ENCODE peak calls at places on chromosomes 13 and 19, in seven cellular contexts. Z is gastrocnemius medialis, B is endodermal cell, L is body of pancreas, E is GM23248, R is left ventricle myocardium inferior, G is SK-N-SH. N is an unnamed sample.

GRCh38 chr13:30685320-30685859 is 50.0 kb upstream of the ALOX5AP start:
- DNase-seq in Z (no peak), B (no peak), L (no peak), E (peak), R (no peak), G (no peak), N (no peak)

GRCh38 chr19:5085566-5085965 is 116.7 kb downstream of the KDM4B start:
- DNase-seq in Z (no peak), B (no peak), L (no peak), E (no peak), R (no peak), G (no peak), N (no peak)

GRCh38 chr19:40090256-40091204 is at the start of gene ZNF780A:
- DNase-seq in Z (peak), B (peak), L (peak), E (peak), R (peak), G (peak), N (peak)

GRCh38 chr13:105307776-105308175 is 1227.7 kb downstream of the EFNB2 start:
- DNase-seq in Z (no peak), B (no peak), L (no peak), E (no peak), R (no peak), G (no peak), N (no peak)

GRCh38 chr19:5358173-5358800 is 17.7 kb upstream of the PTPRS start:
- DNase-seq in Z (no peak), B (peak), L (no peak), E (peak), R (no peak), G (peak), N (no peak)

GRCh38 chr13:21884299-21884878 is 213.5 kb downstream of the FGF9 start:
- DNase-seq in Z (no peak), B (no peak), L (no peak), E (no peak), R (no peak), G (no peak), N (no peak)

GRCh38 chr13:39959497-39959896 is 304.0 kb downstream of the COG6 start:
- DNase-seq in Z (no peak), B (no peak), L (no peak), E (no peak), R (no peak), G (no peak), N (no peak)

GRCh38 chr19:35037716-35038622 is 3.6 kb upstream of the HPN start:
- DNase-seq in Z (peak), B (no peak), L (peak), E (no peak), R (no peak), G (peak), N (no peak)

GRCh38 chr13:60627071-60627686 is 230.2 kb downstream of the TDRD3 start:
- DNase-seq in Z (no peak), B (peak), L (peak), E (peak), R (no peak), G (peak), N (no peak)

GRCh38 chr13:100022798-100023197 is 41.2 kb downstream of the ZIC2 start:
- DNase-seq in Z (no peak), B (no peak), L (no peak), E (no peak), R (no peak), G (no peak), N (no peak)

GRCh38 chr13:22050951-22051563 is 380.2 kb downstream of the FGF9 start:
- DNase-seq in Z (no peak), B (no peak), L (no peak), E (no peak), R (no peak), G (no peak), N (no peak)

GRCh38 chr19:38409631-38410133 is 6.8 kb downstream of the FAM98C start:
- DNase-seq in Z (no peak), B (no peak), L (no peak), E (peak), R (peak), G (no peak), N (no peak)

GRCh38 chr13:51221674-51222509 is at the start of gene FAM124A:
- DNase-seq in Z (no peak), B (peak), L (peak), E (peak), R (peak), G (peak), N (no peak)

GRCh38 chr19:29909545-29909944 is 32.5 kb upstream of the URI1 start:
- DNase-seq in Z (no peak), B (no peak), L (no peak), E (peak), R (no peak), G (no peak), N (no peak)

GRCh38 chr13:94112227-94112626 is 367.3 kb downstream of the DCT start:
- DNase-seq in Z (no peak), B (no peak), L (peak), E (peak), R (no peak), G (no peak), N (no peak)

GRCh38 chr13:57030671-57031070 is 110.0 kb upstream of the PRR20A start:
- DNase-seq in Z (no peak), B (peak), L (no peak), E (no peak), R (no peak), G (no peak), N (no peak)

GRCh38 chr13:109644956-109645355 is 141.4 kb downstream of the IRS2 start:
- DNase-seq in Z (no peak), B (no peak), L (no peak), E (no peak), R (no peak), G (no peak), N (no peak)

GRCh38 chr13:95262837-95263381 is 38.3 kb downstream of the ABCC4 start:
- DNase-seq in Z (no peak), B (no peak), L (no peak), E (no peak), R (no peak), G (no peak), N (no peak)

GRCh38 chr13:113765241-113765910 is 6.3 kb downstream of the TMEM255B start:
- DNase-seq in Z (no peak), B (peak), L (no peak), E (peak), R (no peak), G (no peak), N (no peak)

GRCh38 chr19:28633223-28634030 is 579.5 kb downstream of the UQCRFS1 start:
- DNase-seq in Z (no peak), B (peak), L (peak), E (peak), R (no peak), G (peak), N (no peak)

GRCh38 chr13:113001251-113002140 is 32.5 kb downstream of the MCF2L start:
- DNase-seq in Z (no peak), B (peak), L (peak), E (peak), R (no peak), G (peak), N (no peak)

GRCh38 chr13:107275312-107275711 is 707.4 kb upstream of the ARGLU1 start:
- DNase-seq in Z (no peak), B (no peak), L (no peak), E (no peak), R (no peak), G (no peak), N (no peak)

GRCh38 chr19:22735911-22736645 is 47.9 kb downstream of the ZNF99 start:
- DNase-seq in Z (no peak), B (no peak), L (no peak), E (no peak), R (no peak), G (no peak), N (no peak)

GRCh38 chr19:3783660-3784584 is 2.3 kb downstream of the MATK start:
- DNase-seq in Z (no peak), B (peak), L (no peak), E (no peak), R (no peak), G (peak), N (no peak)

GRCh38 chr19:19642506-19643157 is 825 bp downstream of the GMIP start:
- DNase-seq in Z (no peak), B (peak), L (no peak), E (peak), R (no peak), G (peak), N (no peak)

GRCh38 chr19:40270362-40271089 is 14.6 kb downstream of the AKT2 start:
- DNase-seq in Z (no peak), B (peak), L (no peak), E (no peak), R (no peak), G (no peak), N (no peak)

GRCh38 chr19:681029-681626 is 4.9 kb downstream of the FSTL3 start:
- DNase-seq in Z (peak), B (no peak), L (peak), E (peak), R (peak), G (peak), N (no peak)

GRCh38 chr19:28297036-28297435 is 915.9 kb downstream of the UQCRFS1 start:
- DNase-seq in Z (no peak), B (no peak), L (no peak), E (peak), R (no peak), G (no peak), N (no peak)

GRCh38 chr19:9461938-9462337 is 26.6 kb upstream of the ZNF266 start:
- DNase-seq in Z (no peak), B (no peak), L (no peak), E (no peak), R (no peak), G (no peak), N (no peak)

GRCh38 chr19:9467161-9467560 is 31.3 kb downstream of the ZNF560 start:
- DNase-seq in Z (no peak), B (no peak), L (no peak), E (no peak), R (no peak), G (no peak), N (no peak)
- H3K4me3 ChIP-seq in Z (no peak), B (no peak), L (no peak), E (no peak), R (no peak), G (no peak), N (no peak)

GRCh38 chr13:33453911-33454310 is 168.4 kb upstream of the STARD13 start:
- DNase-seq in Z (no peak), B (no peak), L (no peak), E (no peak), R (no peak), G (no peak), N (no peak)
- H3K27ac ChIP-seq in Z (no peak), B (no peak), L (no peak), E (no peak), R (peak), G (peak), N (peak)

GRCh38 chr19:10624585-10624984 is 768 bp upstream of the SLC44A2 start:
- DNase-seq in Z (no peak), B (no peak), L (no peak), E (no peak), R (no peak), G (no peak), N (no peak)
- H3K4me3 ChIP-seq in Z (peak), B (peak), L (no peak), E (peak), R (peak), G (peak), N (peak)

DNA sequence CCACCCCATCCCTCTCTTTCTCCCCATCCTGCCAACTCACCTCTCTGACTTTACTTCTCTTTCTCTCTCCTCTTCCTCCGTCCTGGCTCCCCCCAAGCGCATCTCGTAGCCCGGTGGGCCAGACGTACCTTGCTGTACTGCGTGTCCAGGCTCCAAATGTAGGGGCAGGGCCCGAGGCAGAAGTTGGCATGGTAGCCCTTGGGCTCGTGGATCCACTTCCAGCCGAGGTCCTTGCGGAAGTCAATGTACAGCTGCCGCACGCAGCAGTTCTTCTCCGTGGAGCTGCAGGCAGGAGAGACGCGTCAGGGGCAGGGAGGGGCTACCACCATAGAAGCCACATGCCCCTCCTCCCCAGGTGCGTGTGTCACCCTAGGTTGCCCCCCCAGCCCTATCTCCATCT is 21.7 kb downstream of the TGFB1 start:
- DNase-seq in Z (no peak), B (no peak), L (no peak), E (no peak), R (no peak), G (no peak), N (no peak)
- H3K27ac ChIP-seq in Z (no peak), B (no peak), L (no peak), E (no peak), R (no peak), G (peak), N (no peak)